ENCODE peak calls at places on chromosomes 16 and 17, in eight cellular contexts. One of them, this sample, is unnamed. For H3K4me1, the result is how much of the 10 kb centered on the place peaks cover.

GRCh38 chr17:76102944-76103273 is 678 bp downstream of the EXOC7 start:
- ATAC-seq in heart left ventricle: no peak
- ATAC-seq in body of pancreas: peak
- ATAC-seq in K562: peak
- ATAC-seq in upper lobe of left lung: peak
- ATAC-seq in HepG2: peak
- ATAC-seq in right lobe of liver: peak
- ATAC-seq in IMR-90: peak
- ATAC-seq in this sample: no peak

GRCh38 chr16:53843084-53843483 is 139.1 kb downstream of the FTO start:
- ATAC-seq in heart left ventricle: no peak
- ATAC-seq in body of pancreas: no peak
- ATAC-seq in K562: no peak
- ATAC-seq in upper lobe of left lung: no peak
- ATAC-seq in HepG2: no peak
- ATAC-seq in right lobe of liver: no peak
- ATAC-seq in IMR-90: no peak
- ATAC-seq in this sample: no peak

GRCh38 chr16:56848955-56849689 is 15.9 kb upstream of the SLC12A3 start:
- ATAC-seq in heart left ventricle: peak
- ATAC-seq in body of pancreas: no peak
- ATAC-seq in K562: no peak
- ATAC-seq in upper lobe of left lung: no peak
- ATAC-seq in HepG2: peak
- ATAC-seq in right lobe of liver: no peak
- ATAC-seq in IMR-90: peak
- ATAC-seq in this sample: no peak

GRCh38 chr16:78503501-78504110 is 404.2 kb downstream of the WWOX start:
- ATAC-seq in heart left ventricle: no peak
- ATAC-seq in body of pancreas: peak
- ATAC-seq in K562: peak
- ATAC-seq in upper lobe of left lung: no peak
- ATAC-seq in HepG2: no peak
- ATAC-seq in right lobe of liver: no peak
- ATAC-seq in IMR-90: no peak
- ATAC-seq in this sample: no peak

GRCh38 chr17:77548967-77549366 is 408.2 kb downstream of the SEC14L1 start:
- ATAC-seq in heart left ventricle: no peak
- ATAC-seq in body of pancreas: no peak
- ATAC-seq in K562: peak
- ATAC-seq in upper lobe of left lung: peak
- ATAC-seq in HepG2: no peak
- ATAC-seq in right lobe of liver: peak
- ATAC-seq in IMR-90: no peak
- ATAC-seq in this sample: no peak

GRCh38 chr16:83963277-83964119 is 4.5 kb upstream of the NECAB2 start:
- ATAC-seq in heart left ventricle: peak
- ATAC-seq in body of pancreas: no peak
- ATAC-seq in K562: no peak
- ATAC-seq in upper lobe of left lung: no peak
- ATAC-seq in HepG2: no peak
- ATAC-seq in right lobe of liver: no peak
- ATAC-seq in IMR-90: no peak
- ATAC-seq in this sample: no peak

GRCh38 chr16:17270111-17270510 is 200.6 kb downstream of the XYLT1 start:
- ATAC-seq in heart left ventricle: no peak
- ATAC-seq in body of pancreas: peak
- ATAC-seq in K562: no peak
- ATAC-seq in upper lobe of left lung: no peak
- ATAC-seq in HepG2: peak
- ATAC-seq in right lobe of liver: no peak
- ATAC-seq in IMR-90: no peak
- ATAC-seq in this sample: no peak

GRCh38 chr16:17171250-17172143 is 299.3 kb downstream of the XYLT1 start:
- ATAC-seq in heart left ventricle: no peak
- ATAC-seq in body of pancreas: no peak
- ATAC-seq in K562: no peak
- ATAC-seq in upper lobe of left lung: no peak
- ATAC-seq in HepG2: peak
- ATAC-seq in right lobe of liver: peak
- ATAC-seq in IMR-90: no peak
- ATAC-seq in this sample: no peak

GRCh38 chr17:61710546-61710945 is 119.5 kb upstream of the NACA2 start:
- ATAC-seq in heart left ventricle: no peak
- ATAC-seq in body of pancreas: no peak
- ATAC-seq in K562: no peak
- ATAC-seq in upper lobe of left lung: no peak
- ATAC-seq in HepG2: no peak
- ATAC-seq in right lobe of liver: no peak
- ATAC-seq in IMR-90: no peak
- ATAC-seq in this sample: no peak

GRCh38 chr17:60676758-60677307 is 818 bp upstream of the BCAS3 start:
- ATAC-seq in heart left ventricle: no peak
- ATAC-seq in body of pancreas: no peak
- ATAC-seq in K562: no peak
- ATAC-seq in upper lobe of left lung: no peak
- ATAC-seq in HepG2: no peak
- ATAC-seq in right lobe of liver: no peak
- ATAC-seq in IMR-90: no peak
- ATAC-seq in this sample: no peak

GRCh38 chr17:17415006-17415405 is 61.8 kb upstream of the MED9 start:
- ATAC-seq in heart left ventricle: no peak
- ATAC-seq in body of pancreas: no peak
- ATAC-seq in K562: no peak
- ATAC-seq in upper lobe of left lung: no peak
- ATAC-seq in HepG2: no peak
- ATAC-seq in right lobe of liver: no peak
- ATAC-seq in IMR-90: no peak
- ATAC-seq in this sample: no peak

GRCh38 chr17:17416400-17417360 is 60.1 kb upstream of the MED9 start:
- ATAC-seq in heart left ventricle: peak
- ATAC-seq in body of pancreas: peak
- ATAC-seq in K562: peak
- ATAC-seq in upper lobe of left lung: peak
- ATAC-seq in HepG2: peak
- ATAC-seq in right lobe of liver: peak
- ATAC-seq in IMR-90: peak
- ATAC-seq in this sample: no peak

GRCh38 chr17:17417718-17418151 is 59.1 kb upstream of the MED9 start:
- ATAC-seq in heart left ventricle: no peak
- ATAC-seq in body of pancreas: no peak
- ATAC-seq in K562: peak
- ATAC-seq in upper lobe of left lung: no peak
- ATAC-seq in HepG2: peak
- ATAC-seq in right lobe of liver: peak
- ATAC-seq in IMR-90: no peak
- ATAC-seq in this sample: no peak

GRCh38 chr17:17414316-17414937 is 62.4 kb upstream of the MED9 start:
- ATAC-seq in heart left ventricle: peak
- ATAC-seq in body of pancreas: no peak
- ATAC-seq in K562: no peak
- ATAC-seq in upper lobe of left lung: no peak
- ATAC-seq in HepG2: no peak
- ATAC-seq in right lobe of liver: no peak
- ATAC-seq in IMR-90: peak
- ATAC-seq in this sample: peak

GRCh38 chr17:17416007-17416399 is 60.8 kb upstream of the MED9 start:
- ATAC-seq in heart left ventricle: peak
- ATAC-seq in body of pancreas: peak
- ATAC-seq in K562: peak
- ATAC-seq in upper lobe of left lung: peak
- ATAC-seq in HepG2: peak
- ATAC-seq in right lobe of liver: peak
- ATAC-seq in IMR-90: peak
- ATAC-seq in this sample: no peak
- H3K4me1 ChIP-seq in heart left ventricle: under half
- H3K4me1 ChIP-seq in body of pancreas: under half
- H3K4me1 ChIP-seq in K562: under half
- H3K4me1 ChIP-seq in upper lobe of left lung: under half
- H3K4me1 ChIP-seq in HepG2: under half
- H3K4me1 ChIP-seq in right lobe of liver: under half
- H3K4me1 ChIP-seq in IMR-90: under half
- H3K4me1 ChIP-seq in this sample: under half

GRCh38 chr17:72030067-72030899 is 90.5 kb upstream of the SOX9 start:
- ATAC-seq in heart left ventricle: peak
- ATAC-seq in body of pancreas: peak
- ATAC-seq in K562: no peak
- ATAC-seq in upper lobe of left lung: peak
- ATAC-seq in HepG2: peak
- ATAC-seq in right lobe of liver: peak
- ATAC-seq in IMR-90: peak
- ATAC-seq in this sample: peak
- TF ChIP-seq POLR2A in heart left ventricle: no peak
- TF ChIP-seq POLR2A in body of pancreas: no peak
- TF ChIP-seq POLR2A in K562: no peak
- TF ChIP-seq POLR2A in upper lobe of left lung: no peak
- TF ChIP-seq POLR2A in HepG2: no peak
- TF ChIP-seq POLR2A in right lobe of liver: no peak
- TF ChIP-seq POLR2A in IMR-90: no peak
- TF ChIP-seq POLR2A in this sample: no peak

GRCh38 chr17:66414528-66415175 is 112.2 kb downstream of the PRKCA start:
- ATAC-seq in heart left ventricle: no peak
- ATAC-seq in body of pancreas: no peak
- ATAC-seq in K562: no peak
- ATAC-seq in upper lobe of left lung: no peak
- ATAC-seq in HepG2: no peak
- ATAC-seq in right lobe of liver: no peak
- ATAC-seq in IMR-90: no peak
- ATAC-seq in this sample: no peak

GRCh38 chr17:66413564-66414520 is 111.4 kb downstream of the PRKCA start:
- ATAC-seq in heart left ventricle: no peak
- ATAC-seq in body of pancreas: no peak
- ATAC-seq in K562: peak
- ATAC-seq in upper lobe of left lung: no peak
- ATAC-seq in HepG2: no peak
- ATAC-seq in right lobe of liver: no peak
- ATAC-seq in IMR-90: no peak
- ATAC-seq in this sample: no peak

GRCh38 chr17:66416207-66416940 is 114.0 kb downstream of the PRKCA start:
- ATAC-seq in heart left ventricle: no peak
- ATAC-seq in body of pancreas: no peak
- ATAC-seq in K562: no peak
- ATAC-seq in upper lobe of left lung: no peak
- ATAC-seq in HepG2: peak
- ATAC-seq in right lobe of liver: peak
- ATAC-seq in IMR-90: no peak
- ATAC-seq in this sample: no peak

GRCh38 chr17:66415366-66416206 is 113.2 kb downstream of the PRKCA start:
- ATAC-seq in heart left ventricle: no peak
- ATAC-seq in body of pancreas: peak
- ATAC-seq in K562: no peak
- ATAC-seq in upper lobe of left lung: no peak
- ATAC-seq in HepG2: peak
- ATAC-seq in right lobe of liver: peak
- ATAC-seq in IMR-90: no peak
- ATAC-seq in this sample: no peak

GRCh38 chr17:66417300-66417719 is 114.9 kb downstream of the PRKCA start:
- ATAC-seq in heart left ventricle: no peak
- ATAC-seq in body of pancreas: no peak
- ATAC-seq in K562: no peak
- ATAC-seq in upper lobe of left lung: no peak
- ATAC-seq in HepG2: no peak
- ATAC-seq in right lobe of liver: peak
- ATAC-seq in IMR-90: no peak
- ATAC-seq in this sample: no peak
- H3K4me1 ChIP-seq in heart left ventricle: under half
- H3K4me1 ChIP-seq in body of pancreas: under half
- H3K4me1 ChIP-seq in K562: under half
- H3K4me1 ChIP-seq in upper lobe of left lung: under half
- H3K4me1 ChIP-seq in HepG2: half or more
- H3K4me1 ChIP-seq in right lobe of liver: under half
- H3K4me1 ChIP-seq in IMR-90: under half
- H3K4me1 ChIP-seq in this sample: under half

DNA sequence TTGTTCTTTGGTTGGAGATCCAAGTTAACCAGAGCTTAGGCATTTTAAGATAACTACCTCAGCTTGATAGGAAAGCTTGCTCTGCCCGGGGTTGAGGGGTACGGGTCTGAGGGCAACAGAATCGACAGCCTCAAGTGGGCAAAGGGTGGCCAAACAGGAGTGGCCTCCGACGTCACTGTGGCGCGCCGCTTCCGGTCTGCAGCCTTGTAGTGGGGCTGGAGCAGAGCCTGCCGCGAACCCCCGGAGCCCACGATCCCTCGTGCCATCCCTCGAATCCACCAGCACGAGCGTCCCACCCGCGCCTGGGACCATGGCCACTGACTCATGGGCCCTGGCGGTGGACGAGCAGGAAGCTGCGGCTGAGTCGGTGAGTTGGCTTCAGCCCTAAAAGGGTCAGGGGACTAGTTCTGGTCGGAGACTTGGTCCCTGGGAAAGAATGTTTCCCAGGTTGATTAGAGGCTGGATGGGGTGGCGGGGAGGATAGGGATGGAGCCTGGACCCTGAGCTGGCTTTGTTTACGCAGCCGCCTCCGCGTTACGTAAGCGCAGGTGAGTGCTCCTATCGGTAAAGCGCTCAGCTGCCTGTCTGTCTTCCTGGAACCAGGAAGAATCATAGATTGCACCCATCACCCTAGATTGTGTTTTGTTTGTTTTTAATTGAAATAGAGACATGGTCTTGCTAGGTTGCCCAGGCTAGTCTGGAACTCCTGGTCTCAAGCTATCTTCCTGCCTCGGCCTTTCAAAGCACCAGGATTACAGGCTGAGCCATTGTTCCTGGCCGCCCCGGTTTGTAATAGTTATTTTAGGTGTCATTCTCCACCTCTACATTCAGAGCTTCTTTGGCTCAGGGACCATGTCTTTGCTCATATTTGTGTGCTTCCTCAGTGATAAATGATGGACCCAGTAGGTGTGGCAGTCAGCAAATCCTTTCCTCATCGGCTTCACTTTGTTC is at the start of gene DDX19B:
- ATAC-seq in heart left ventricle: peak
- ATAC-seq in body of pancreas: peak
- ATAC-seq in K562: peak
- ATAC-seq in upper lobe of left lung: peak
- ATAC-seq in HepG2: peak
- ATAC-seq in right lobe of liver: peak
- ATAC-seq in IMR-90: peak
- ATAC-seq in this sample: peak
- TF ChIP-seq POLR2A in heart left ventricle: no peak
- TF ChIP-seq POLR2A in body of pancreas: peak
- TF ChIP-seq POLR2A in K562: peak
- TF ChIP-seq POLR2A in upper lobe of left lung: peak
- TF ChIP-seq POLR2A in HepG2: peak
- TF ChIP-seq POLR2A in right lobe of liver: peak
- TF ChIP-seq POLR2A in IMR-90: peak
- TF ChIP-seq POLR2A in this sample: peak

This sample was measured in gastroesophageal sphincter.